ENCODE peak calls at places on chromosomes 11 and 22, in four cellular contexts. U, M, F and Y are unnamed samples.

GRCh38 chr11:120034881-120035620 is 102.9 kb downstream of the TRIM29 start:
- DNase-seq in U (no peak), M (no peak), F (no peak), Y (no peak)

GRCh38 chr11:84255483-84255882 is 969.3 kb upstream of the CCDC90B start:
- DNase-seq in U (no peak), M (no peak), F (no peak), Y (no peak)

GRCh38 chr22:38423512-38424503 is 31.2 kb downstream of the KCNJ4 start:
- DNase-seq in U (no peak), F (no peak), M (no peak), Y (peak)

GRCh38 chr11:15006139-15006759 is 34.1 kb upstream of the CALCA start:
- DNase-seq in F (no peak), M (peak), U (no peak), Y (peak)

GRCh38 chr22:17366830-17367229 is 2.4 kb upstream of the CECR2 start:
- DNase-seq in M (no peak), U (peak), F (no peak), Y (no peak)

GRCh38 chr22:37275622-37276021 is 6.7 kb upstream of the CYTH4 start:
- DNase-seq in F (no peak), M (no peak), U (no peak), Y (no peak)

GRCh38 chr11:68365943-68366435 is 53.6 kb downstream of the LRP5 start:
- DNase-seq in U (no peak), M (no peak), F (no peak), Y (no peak)

GRCh38 chr22:38462960-38463784 is 4.7 kb upstream of the KDELR3 start:
- DNase-seq in U (no peak), M (no peak), F (no peak), Y (no peak)

GRCh38 chr22:25884121-25884520 is 142.1 kb downstream of the MYO18B start:
- DNase-seq in F (no peak), U (no peak), M (no peak), Y (no peak)

GRCh38 chr11:34755671-34756070 is 134.8 kb downstream of the EHF start:
- DNase-seq in M (no peak), F (no peak), U (no peak), Y (no peak)

GRCh38 chr22:19942071-19942885 is 660 bp upstream of the TXNRD2 start:
- DNase-seq in F (no peak), M (no peak), U (no peak), Y (no peak)

GRCh38 chr22:47439643-47440265 is 677.3 kb downstream of the TBC1D22A start:
- DNase-seq in M (no peak), F (no peak), U (no peak), Y (no peak)

GRCh38 chr11:37788141-37788877 is 1190.3 kb upstream of the RAG2 start:
- DNase-seq in U (no peak), M (no peak), F (no peak), Y (peak)

GRCh38 chr22:40391417-40391816 is 21.0 kb downstream of the SGSM3 start:
- DNase-seq in U (no peak), F (no peak), M (no peak), Y (no peak)

GRCh38 chr11:74749965-74750296 is 1.3 kb downstream of the RNF169 start:
- DNase-seq in U (no peak), M (no peak), F (no peak), Y (no peak)

GRCh38 chr11:63838150-63838681 is 694 bp upstream of the MARK2 start:
- DNase-seq in F (no peak), M (no peak), U (no peak), Y (no peak)

DNA sequence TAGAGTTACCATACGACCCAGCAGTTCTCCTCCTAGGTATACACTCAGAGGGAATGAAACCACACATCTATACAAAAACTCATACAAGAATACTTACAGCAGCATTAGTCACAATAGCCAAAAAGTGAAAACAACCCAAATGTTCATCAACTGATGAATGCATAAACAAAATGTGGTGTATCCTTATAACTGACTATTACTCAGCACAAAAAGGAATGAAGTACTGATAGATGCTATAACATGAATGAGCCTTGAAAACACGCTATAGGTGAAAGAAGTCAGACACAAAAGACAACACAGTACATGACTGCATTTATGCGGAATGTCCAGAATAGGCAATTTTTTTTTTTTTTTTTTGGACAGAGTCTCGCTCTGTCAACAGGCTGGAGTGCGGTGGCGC is 23.1 kb downstream of the NCAPD3 start:
- DNase-seq in U (no peak), F (no peak), M (no peak), Y (no peak)
- H3K4me3 ChIP-seq in U (no peak), F (no peak), M (no peak), Y (no peak)

DNA sequence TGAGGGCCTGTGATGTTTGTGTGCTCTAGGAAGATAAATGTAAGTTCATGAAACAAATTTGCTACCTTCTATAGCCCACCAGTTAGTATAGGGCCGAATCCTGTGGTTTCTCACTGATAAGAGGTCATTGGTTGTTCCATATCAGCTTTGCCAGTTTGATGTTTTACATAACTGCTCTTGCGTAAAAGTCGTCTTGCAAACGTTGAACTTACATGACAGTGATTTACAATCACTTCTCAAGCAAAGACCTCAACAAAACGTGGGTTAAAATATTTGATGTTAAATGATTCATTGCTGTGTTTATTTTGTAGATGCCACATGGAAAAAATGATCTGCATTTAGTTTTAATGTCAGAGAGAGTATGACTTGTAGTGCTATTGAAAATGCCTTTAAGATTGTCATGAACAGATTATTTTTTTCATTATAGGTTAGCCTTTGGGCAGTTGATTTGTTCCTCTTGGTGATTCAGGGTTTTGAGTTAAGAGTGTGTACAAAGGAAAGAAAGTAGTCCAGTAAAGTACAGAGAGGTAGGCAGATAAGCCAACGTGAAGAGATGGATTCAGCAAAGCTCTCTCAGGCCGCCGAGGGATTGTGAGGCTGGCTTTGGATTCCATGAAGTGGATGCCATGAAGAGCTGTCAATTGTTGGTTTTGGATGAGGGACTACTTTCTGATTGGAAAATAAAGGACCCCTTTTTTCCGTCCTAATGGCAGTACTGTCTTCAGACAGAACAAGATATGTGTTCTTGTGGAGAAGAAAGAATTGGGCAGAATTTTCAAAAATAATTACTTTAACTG is 2.6 kb downstream of the EWSR1 start:
- DNase-seq in M (no peak), U (no peak), F (no peak), Y (peak)
- H3K4me3 ChIP-seq in M (peak), U (peak), F (peak), Y (peak)

GRCh38 chr11:75765116-75765515 is 3.5 kb upstream of the DGAT2 start:
- DNase-seq in F (no peak), M (no peak), U (no peak), Y (no peak)

GRCh38 chr11:75763846-75764245 is 4.7 kb upstream of the DGAT2 start:
- DNase-seq in F (no peak), U (no peak), M (no peak), Y (peak)

GRCh38 chr11:75760710-75761493 is 7.7 kb upstream of the DGAT2 start:
- DNase-seq in U (no peak), F (no peak), M (no peak), Y (peak)

GRCh38 chr11:75762158-75762557 is 6.4 kb upstream of the DGAT2 start:
- DNase-seq in F (no peak), M (no peak), U (no peak), Y (no peak)

DNA sequence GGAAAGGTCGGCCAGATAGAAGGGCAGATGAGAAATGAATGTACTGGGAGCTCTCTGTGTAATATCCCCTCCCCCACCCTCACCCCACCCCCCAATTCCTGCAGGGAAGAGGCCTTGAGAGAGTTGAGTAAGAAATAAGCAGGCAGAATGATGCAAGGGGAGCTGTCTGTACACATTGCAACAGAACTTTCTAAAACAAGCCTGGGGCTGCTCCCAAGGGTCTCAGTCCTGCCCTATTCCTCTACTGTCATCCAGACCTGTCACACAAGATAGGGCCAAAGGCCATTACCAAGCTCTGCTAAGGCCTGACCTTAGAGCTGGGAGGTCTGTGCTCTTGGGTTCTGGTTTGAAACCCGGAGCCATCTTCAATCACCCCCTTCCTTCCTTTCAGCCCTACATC is 5.7 kb upstream of the DGAT2 start:
- DNase-seq in U (no peak), F (no peak), M (no peak), Y (peak)
- H3K4me3 ChIP-seq in U (no peak), F (no peak), M (no peak), Y (no peak)

DNA sequence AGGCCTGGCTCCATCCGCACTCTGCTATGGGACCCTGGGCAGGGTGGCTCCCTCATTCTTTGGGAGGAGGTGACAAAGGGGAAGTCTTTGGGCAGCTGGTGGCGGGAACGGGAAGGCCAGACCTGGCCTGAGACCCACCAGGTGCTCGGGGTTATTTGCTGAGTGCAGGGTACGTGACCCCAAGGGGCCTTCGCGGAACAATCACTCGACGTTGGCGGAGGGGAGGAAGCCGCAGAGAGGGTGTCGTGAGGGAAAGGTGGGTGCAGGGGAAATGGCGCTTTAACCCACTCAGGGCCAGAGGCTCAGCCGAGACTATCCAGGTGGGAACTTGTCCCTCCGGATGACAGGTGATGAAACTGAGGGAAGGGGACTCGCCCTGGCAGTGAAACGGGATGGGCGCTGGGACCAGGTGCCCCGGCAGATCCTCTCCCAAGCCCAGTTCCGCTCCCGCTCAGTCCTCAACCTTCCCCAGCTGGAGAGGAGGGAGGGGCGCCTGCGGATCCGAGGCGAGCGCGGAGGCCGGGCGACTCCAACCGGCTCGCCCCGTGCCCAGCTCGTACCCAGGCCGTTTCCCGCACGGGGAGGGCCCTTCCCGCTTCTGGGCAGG is 911 bp downstream of the A4GALT start:
- DNase-seq in U (no peak), F (no peak), M (no peak), Y (peak)
- H3K4me3 ChIP-seq in U (no peak), F (peak), M (peak), Y (peak)

GRCh38 chr11:123362941-123363340 is 67.1 kb upstream of the GRAMD1B start:
- DNase-seq in F (no peak), U (no peak), M (no peak), Y (no peak)

GRCh38 chr11:123363556-123363955 is 66.5 kb upstream of the GRAMD1B start:
- DNase-seq in F (peak), U (no peak), M (no peak), Y (no peak)

GRCh38 chr11:123365955-123366354 is 64.1 kb upstream of the GRAMD1B start:
- DNase-seq in M (no peak), F (no peak), U (no peak), Y (no peak)

GRCh38 chr11:123364145-123364544 is 65.9 kb upstream of the GRAMD1B start:
- DNase-seq in U (peak), F (no peak), M (no peak), Y (no peak)

GRCh38 chr11:123366924-123367323 is 63.1 kb upstream of the GRAMD1B start:
- DNase-seq in M (no peak), F (no peak), U (no peak), Y (no peak)
- H3K4me3 ChIP-seq in M (no peak), F (no peak), U (no peak), Y (no peak)

GRCh38 chr11:117989351-117990102 is 3.3 kb downstream of the IL10RA start:
- DNase-seq in M (no peak), U (no peak), F (no peak), Y (no peak)
- H3K4me3 ChIP-seq in M (no peak), U (no peak), F (no peak), Y (no peak)